ENCODE peak calls at places on chromosomes 6 and 20, in seven cellular contexts. K is esophagus squamous epithelium; C is sigmoid colon; R is CD4-positive, CD25-positive, alpha-beta regulatory T cell; H is thoracic aorta; U is ascending aorta; S is dorsolateral prefrontal cortex. Q is an unnamed sample.

GRCh38 chr6:107361568-107362270 is 97.6 kb downstream of the PDSS2 start:
- DNase-seq in K (no peak), C (no peak), R (no peak), H (no peak), U (no peak), S (no peak), Q (no peak)

GRCh38 chr6:113944701-113945100 is 26.2 kb downstream of the HDAC2 start:
- DNase-seq in K (no peak), C (no peak), R (no peak), H (no peak), U (no peak), S (no peak), Q (no peak)

GRCh38 chr6:170439366-170440351 is 113.4 kb downstream of the PSMB1 start:
- DNase-seq in K (no peak), C (peak; percentile 46), R (no peak), H (no peak), U (no peak), S (no peak), Q (no peak)

GRCh38 chr6:28383235-28384142 is 16.1 kb downstream of the ZSCAN12 start:
- DNase-seq in K (peak; percentile 52), C (peak; percentile 94), R (no peak), H (peak; percentile 9), U (peak; percentile 59), S (peak; percentile 76), Q (peak; percentile 33)

GRCh38 chr6:110101885-110102284 is 77.6 kb downstream of the WASF1 start:
- DNase-seq in K (no peak), C (no peak), R (no peak), H (no peak), U (no peak), S (no peak), Q (no peak)

GRCh38 chr6:75493400-75494064 is at the start of gene FILIP1:
- DNase-seq in K (no peak), C (peak; percentile 87), R (no peak), H (peak; percentile 36), U (peak; percentile 43), S (peak; percentile 45), Q (peak; percentile 3)

GRCh38 chr6:156280131-156280530 is 497.0 kb upstream of the ARID1B start:
- DNase-seq in K (no peak), C (no peak), R (no peak), H (no peak), U (no peak), S (no peak), Q (no peak)

GRCh38 chr6:79546186-79546585 is 9.0 kb upstream of the LCA5 start:
- DNase-seq in K (no peak), C (no peak), R (no peak), H (no peak), U (no peak), S (no peak), Q (no peak)

GRCh38 chr6:18263561-18264337 is 581 bp downstream of the DEK start:
- DNase-seq in K (no peak), C (peak; percentile 86), R (peak; percentile 23), H (no peak), U (no peak), S (peak; percentile 61), Q (no peak)

GRCh38 chr6:110561708-110562107 is 85.3 kb upstream of the SLC22A16 start:
- DNase-seq in K (no peak), C (no peak), R (no peak), H (no peak), U (no peak), S (no peak), Q (no peak)

GRCh38 chr6:42345696-42346416 is 105.9 kb downstream of the TRERF1 start:
- DNase-seq in K (no peak), C (no peak), R (no peak), H (no peak), U (no peak), S (no peak), Q (no peak)

GRCh38 chr6:53630533-53631269 is 34.9 kb downstream of the KLHL31 start:
- DNase-seq in K (no peak), C (no peak), R (no peak), H (no peak), U (no peak), S (no peak), Q (no peak)

GRCh38 chr6:154236646-154237236 is 119.9 kb downstream of the IPCEF1 start:
- DNase-seq in K (no peak), C (no peak), R (no peak), H (no peak), U (no peak), S (no peak), Q (no peak)

GRCh38 chr6:138485005-138485545 is 14.2 kb downstream of the NHSL1 start:
- DNase-seq in K (no peak), C (no peak), R (no peak), H (no peak), U (no peak), S (no peak), Q (no peak)

GRCh38 chr20:25077610-25078169 is 4.3 kb downstream of the VSX1 start:
- DNase-seq in K (no peak), C (peak; percentile 78), R (no peak), H (no peak), U (no peak), S (no peak), Q (peak; percentile 48)

GRCh38 chr6:117919775-117920492 is 12.9 kb downstream of the SLC35F1 start:
- DNase-seq in K (no peak), C (no peak), R (no peak), H (no peak), U (no peak), S (peak; percentile 62), Q (peak; percentile 68)

GRCh38 chr6:88492824-88493223 is 326.7 kb upstream of the CNR1 start:
- DNase-seq in K (no peak), C (no peak), R (no peak), H (no peak), U (no peak), S (no peak), Q (no peak)

GRCh38 chr6:67449602-67450001 is 1185.5 kb upstream of the ADGRB3 start:
- DNase-seq in K (no peak), C (no peak), R (no peak), H (no peak), U (no peak), S (no peak), Q (no peak)

GRCh38 chr6:39819676-39820075 is 27.5 kb downstream of the DAAM2 start:
- DNase-seq in K (no peak), C (no peak), R (no peak), H (no peak), U (no peak), S (no peak), Q (no peak)

GRCh38 chr20:53940883-53941546 is 129.4 kb downstream of the BCAS1 start:
- DNase-seq in K (no peak), C (no peak), R (no peak), H (no peak), U (no peak), S (no peak), Q (no peak)

GRCh38 chr20:44785768-44786167 is 24.6 kb downstream of the RIMS4 start:
- DNase-seq in K (no peak), C (no peak), R (no peak), H (no peak), U (no peak), S (no peak), Q (no peak)

GRCh38 chr6:136950436-136950835 is 28.3 kb downstream of the SLC35D3 start:
- DNase-seq in K (no peak), C (no peak), R (no peak), H (no peak), U (no peak), S (no peak), Q (no peak)

GRCh38 chr6:138500045-138500665 is 861 bp upstream of the NHSL1 start:
- DNase-seq in K (no peak), C (no peak), R (no peak), H (no peak), U (no peak), S (no peak), Q (no peak)

GRCh38 chr6:24864345-24864744 is 65.6 kb upstream of the ARMH2 start:
- DNase-seq in K (no peak), C (no peak), R (no peak), H (no peak), U (no peak), S (no peak), Q (no peak)

GRCh38 chr6:148596886-148597455 is 149.9 kb upstream of the UST start:
- DNase-seq in K (no peak), C (no peak), R (no peak), H (no peak), U (no peak), S (no peak), Q (no peak)
- H3K27ac ChIP-seq in K (no peak overlapping the region), C (peak overlapping the region; percentile 71), R (no peak overlapping the region), H (no peak overlapping the region), U (no peak overlapping the region), S (no peak overlapping the region), Q (no peak overlapping the region)

DNA sequence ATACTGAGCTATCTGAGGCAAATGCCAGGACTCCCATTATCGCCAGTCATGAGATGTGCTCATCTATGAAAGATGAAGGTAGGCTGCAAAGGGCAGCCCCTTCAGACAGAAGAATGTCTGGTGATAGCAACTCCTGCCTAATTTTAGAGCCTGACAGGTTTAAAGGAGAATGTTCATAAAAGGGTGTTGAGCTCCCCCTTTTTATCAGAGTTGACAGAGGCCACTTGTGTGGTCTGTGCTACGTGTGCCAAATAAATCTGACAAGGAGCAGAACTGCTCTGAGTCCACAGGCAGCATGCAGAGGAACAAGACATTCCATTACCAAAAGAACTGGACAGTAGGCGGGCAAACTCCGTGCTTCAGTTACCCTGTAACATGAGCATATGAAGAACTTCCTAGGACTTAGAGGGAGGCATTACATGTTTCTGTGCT is 101.8 kb downstream of the PREP start:
- DNase-seq in K (no peak), C (no peak), R (no peak), H (no peak), U (no peak), S (no peak), Q (no peak)
- H3K27ac ChIP-seq in K (no peak overlapping the region), C (peak overlapping the region; percentile 51), R (no peak overlapping the region), H (no peak overlapping the region), U (no peak overlapping the region), S (no peak overlapping the region), Q (no peak overlapping the region)

GRCh38 chr6:111730835-111731234 is 125.2 kb upstream of the TRAF3IP2 start:
- DNase-seq in K (no peak), C (no peak), R (no peak), H (no peak), U (no peak), S (no peak), Q (peak; percentile 39)
- H3K27ac ChIP-seq in K (no peak overlapping the region), C (no peak overlapping the region), R (peak overlapping the region; percentile 54), H (no peak overlapping the region), U (peak overlapping the region; percentile 3), S (peak overlapping the region; percentile 64), Q (peak overlapping the region; percentile 54)

GRCh38 chr6:47669684-47670515 is 28.5 kb upstream of the ADGRF4 start:
- DNase-seq in K (no peak), C (no peak), R (no peak), H (no peak), U (no peak), S (no peak), Q (no peak)

GRCh38 chr6:47672816-47673215 is 25.6 kb upstream of the ADGRF4 start:
- DNase-seq in K (no peak), C (no peak), R (no peak), H (no peak), U (no peak), S (no peak), Q (no peak)

GRCh38 chr6:47671777-47672176 is 26.6 kb upstream of the ADGRF4 start:
- DNase-seq in K (no peak), C (no peak), R (no peak), H (no peak), U (no peak), S (no peak), Q (no peak)

GRCh38 chr6:47674673-47675072 is 23.7 kb upstream of the ADGRF4 start:
- DNase-seq in K (no peak), C (no peak), R (no peak), H (no peak), U (no peak), S (no peak), Q (no peak)

GRCh38 chr6:47670851-47671250 is 27.5 kb upstream of the ADGRF4 start:
- DNase-seq in K (no peak), C (no peak), R (no peak), H (no peak), U (no peak), S (no peak), Q (no peak)
- H3K27ac ChIP-seq in K (no peak overlapping the region), C (no peak overlapping the region), R (no peak overlapping the region), H (no peak overlapping the region), U (no peak overlapping the region), S (no peak overlapping the region), Q (no peak overlapping the region)